ENCODE peak calls at places on chromosome 10, in four cellular contexts. S, V, X and F are unnamed samples.

GRCh38 chr10:49080965-49081364 is 34.4 kb downstream of the VSTM4 start:
- DNase-seq in S (no peak), V (no peak), X (no peak), F (no peak)

GRCh38 chr10:29064665-29065064 is 224.2 kb upstream of the LYZL1 start:
- DNase-seq in S (no peak), V (no peak), X (no peak), F (peak)

GRCh38 chr10:23095404-23095965 is at the start of gene MSRB2:
- DNase-seq in S (peak), V (peak), X (peak), F (peak)

GRCh38 chr10:31426425-31426824 is 107.4 kb downstream of the ZEB1 start:
- DNase-seq in S (no peak), V (no peak), X (peak), F (peak)

GRCh38 chr10:127997241-127997640 is 90.3 kb downstream of the PTPRE start:
- DNase-seq in S (no peak), V (no peak), X (no peak), F (no peak)

GRCh38 chr10:128540806-128541739 is 414.9 kb upstream of the MKI67 start:
- DNase-seq in S (no peak), V (peak), X (no peak), F (no peak)

GRCh38 chr10:91787810-91788209 is 10.4 kb upstream of the TNKS2 start:
- DNase-seq in S (no peak), V (no peak), X (no peak), F (no peak)

GRCh38 chr10:15367296-15367830 is 3.7 kb downstream of the FAM171A1 start:
- DNase-seq in S (no peak), V (no peak), X (no peak), F (no peak)